ENCODE peak calls at places on chromosomes 13 and 19, in seven cellular contexts. R is neural progenitor cell, X is OCI-LY7, T is GM23248, P is GM23338, Y is SK-N-SH, Z is hepatocyte. B is an unnamed sample.
A peak's percentile ranks its signal among the peaks of the same experiment; 100 is the strongest.

GRCh38 chr19:20154636-20155035 is 12.4 kb upstream of the ZNF486 start:
- DNase-seq in T (no peak), X (no peak), R (no peak), Z (no peak), P (no peak), Y (no peak), B (no peak)

GRCh38 chr19:17107546-17108452 is 32.2 kb downstream of the MYO9B start:
- DNase-seq in Y (peak; percentile 57), Z (peak; percentile 91), X (no peak), T (peak; percentile 99), P (no peak), R (no peak), B (no peak)

GRCh38 chr13:28093871-28094270 is 6.5 kb downstream of the FLT3 start:
- DNase-seq in Z (no peak), X (no peak), Y (no peak), P (no peak), T (no peak), R (no peak), B (no peak)

GRCh38 chr13:90732049-90732448 is 615.4 kb upstream of the MIR17HG start:
- DNase-seq in T (no peak), Y (no peak), P (peak; percentile 57), R (peak; percentile 6), Z (no peak), X (no peak), B (no peak)

GRCh38 chr19:56101746-56102535 is 19.2 kb downstream of the ZNF787 start:
- DNase-seq in Z (no peak), Y (no peak), R (no peak), P (no peak), X (no peak), T (no peak), B (no peak)

GRCh38 chr13:36850790-36851438 is 31.9 kb downstream of the RFXAP start:
- DNase-seq in T (peak; percentile 26), Z (no peak), X (peak; percentile 29), Y (peak; percentile 24), P (peak; percentile 73), R (peak; percentile 41), B (no peak)

GRCh38 chr19:50427997-50428425 is 4.7 kb upstream of the MYBPC2 start:
- DNase-seq in T (peak; percentile 73), X (peak; percentile 39), Y (no peak), Z (peak; percentile 86), R (peak; percentile 57), P (peak; percentile 91), B (peak; percentile 25)

GRCh38 chr19:57992841-57993240 is 9.8 kb downstream of the ZNF606 start:
- DNase-seq in R (no peak), X (no peak), Z (no peak), P (no peak), T (no peak), Y (no peak), B (no peak)

GRCh38 chr13:65461590-65461989 is 1768.5 kb downstream of the PCDH9 start:
- DNase-seq in T (no peak), Y (no peak), P (peak; percentile 8), R (no peak), X (no peak), Z (no peak), B (no peak)

DNA sequence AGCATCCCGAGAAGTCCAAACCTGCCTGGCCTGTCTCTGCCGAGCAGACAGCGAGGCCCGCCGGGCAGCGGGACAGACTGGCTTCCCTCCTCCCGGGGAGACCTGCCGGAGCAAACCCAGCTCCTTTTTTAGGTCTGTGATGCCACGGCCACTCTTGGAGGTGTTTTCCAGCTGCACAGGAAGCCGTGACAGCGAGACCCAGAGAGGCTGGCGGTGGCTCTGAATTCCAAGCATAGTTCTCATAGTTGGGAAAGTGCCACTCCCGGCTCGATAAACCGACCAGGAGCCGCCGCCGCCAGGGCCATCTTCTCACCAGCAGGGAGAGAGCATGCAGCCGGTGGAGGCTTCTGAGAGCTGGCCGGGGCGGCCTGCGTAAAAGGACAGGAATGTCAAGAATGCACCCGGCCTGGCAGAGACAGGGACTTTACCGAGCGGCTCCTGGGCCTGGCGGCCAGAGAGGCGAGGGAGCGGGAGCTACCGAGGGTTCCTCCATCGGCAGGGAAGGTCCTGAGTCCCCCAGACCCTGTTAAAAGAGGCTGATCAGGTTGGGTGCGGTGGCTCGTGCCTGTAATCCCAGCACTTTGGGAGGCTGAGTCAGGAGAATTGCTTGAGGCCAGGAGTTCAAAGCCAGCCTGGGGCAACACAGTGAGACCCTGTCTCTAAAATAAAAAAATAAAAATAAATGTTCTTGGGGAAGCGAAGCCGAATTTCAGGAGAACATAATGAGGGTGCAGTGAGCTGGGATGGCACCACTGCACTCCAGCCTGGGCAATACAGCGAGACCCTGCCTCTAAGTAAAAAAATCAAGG is 64.9 kb downstream of the GADD45B start:
- DNase-seq in X (no peak), R (peak; percentile 98), Y (no peak), T (peak; percentile 100), P (peak; percentile 99), Z (peak; percentile 96), B (no peak)
- TF ChIP-seq EZH2phosphoT487 in X (no peak), R (no peak), Y (no peak), T (no peak), P (no peak), Z (no peak), B (no peak)

GRCh38 chr13:113208424-113209335 is at the start of gene PCID2:
- DNase-seq in Z (peak; percentile 96), P (peak; percentile 96), T (peak; percentile 96), R (peak; percentile 96), Y (peak; percentile 97), X (peak; percentile 88), B (peak; percentile 92)
- TF ChIP-seq EZH2phosphoT487 in Z (no peak), P (no peak), T (no peak), R (no peak), Y (no peak), X (no peak), B (no peak)

DNA sequence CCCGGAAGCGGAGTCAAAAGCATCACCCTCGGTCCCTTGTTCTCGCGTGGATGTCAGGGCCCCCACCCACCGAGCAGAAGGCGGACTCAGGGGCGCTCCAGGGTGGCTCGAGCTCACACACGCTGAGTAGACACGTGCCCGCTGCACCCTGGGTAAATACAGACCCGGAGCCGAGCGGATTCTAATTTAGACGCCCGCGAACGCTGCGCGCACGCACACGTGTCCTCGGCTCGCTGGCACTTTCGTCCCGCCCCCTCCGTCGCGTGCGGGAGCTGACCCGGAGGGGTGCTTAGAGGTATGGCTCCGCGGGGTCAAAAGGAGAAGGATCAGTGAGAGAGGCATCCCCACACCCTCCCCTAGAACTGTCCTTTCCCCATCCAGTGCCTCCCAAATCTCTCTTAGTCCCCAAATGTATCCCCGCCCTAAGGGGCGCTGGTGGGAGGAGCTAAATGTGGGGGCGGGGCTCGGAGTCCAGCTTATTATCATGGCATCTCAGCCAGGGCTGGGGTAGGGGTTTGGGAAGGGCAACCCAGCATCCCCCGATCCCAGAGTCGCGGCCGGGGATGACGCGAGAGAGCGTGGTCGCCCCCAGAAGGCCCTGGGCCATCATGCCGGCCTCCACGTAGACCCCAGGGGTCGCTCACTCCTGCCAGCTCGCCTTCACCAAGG is 451 bp upstream of the ICAM5 start:
- DNase-seq in Z (peak; percentile 68), T (peak; percentile 93), R (peak; percentile 73), P (peak; percentile 93), X (peak; percentile 89), Y (peak; percentile 68), B (peak; percentile 83)
- TF ChIP-seq EZH2phosphoT487 in Z (peak; percentile 54), T (no peak), R (no peak), P (no peak), X (no peak), Y (no peak), B (no peak)

GRCh38 chr13:86559915-86560314 is 760.7 kb upstream of the SLITRK6 start:
- DNase-seq in R (no peak), Z (no peak), T (no peak), Y (no peak), P (no peak), X (no peak), B (no peak)

GRCh38 chr13:86569119-86569518 is 769.9 kb upstream of the SLITRK6 start:
- DNase-seq in Z (no peak), T (peak; percentile 32), R (no peak), X (no peak), Y (no peak), P (no peak), B (no peak)

GRCh38 chr13:86567119-86567518 is 767.9 kb upstream of the SLITRK6 start:
- DNase-seq in Z (peak; percentile 8), P (peak; percentile 58), Y (peak; percentile 3), R (peak; percentile 36), X (peak; percentile 11), T (no peak), B (no peak)

GRCh38 chr13:86562876-86563275 is 763.7 kb upstream of the SLITRK6 start:
- DNase-seq in X (no peak), R (no peak), Z (no peak), P (no peak), Y (no peak), T (no peak), B (no peak)

DNA sequence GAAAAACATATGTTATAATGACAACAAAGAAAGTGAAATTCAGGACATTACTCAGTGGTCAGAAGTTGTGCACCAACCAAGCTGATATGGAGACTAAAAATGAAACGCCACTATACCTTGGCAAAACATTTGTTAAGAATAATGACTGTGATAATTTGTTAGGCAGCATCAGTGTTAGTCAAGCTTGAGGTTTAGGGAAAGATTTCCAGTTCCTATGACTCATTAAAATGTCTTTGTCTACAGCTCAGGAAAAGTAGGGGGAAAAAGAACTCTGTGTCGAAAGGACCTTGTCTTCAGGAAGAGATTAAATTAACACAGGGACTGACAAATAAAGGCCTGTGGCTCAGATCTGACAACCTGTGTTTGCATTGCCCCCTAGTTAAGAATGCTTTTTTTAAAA is 764.1 kb upstream of the SLITRK6 start:
- DNase-seq in X (no peak), P (no peak), T (peak; percentile 65), R (no peak), Z (no peak), Y (no peak), B (no peak)
- TF ChIP-seq EZH2phosphoT487 in X (no peak), P (no peak), T (no peak), R (no peak), Z (no peak), Y (no peak), B (no peak)

GRCh38 chr19:45156751-45157150 is 4.0 kb downstream of the NKPD1 start:
- DNase-seq in T (no peak), P (no peak), X (no peak), Y (no peak), R (no peak), Z (no peak), B (no peak)

GRCh38 chr19:45159204-45159970 is 1.4 kb downstream of the NKPD1 start:
- DNase-seq in Z (no peak), R (no peak), Y (no peak), X (no peak), T (no peak), P (no peak), B (no peak)

GRCh38 chr19:45156231-45156630 is 4.6 kb downstream of the NKPD1 start:
- DNase-seq in P (peak; percentile 54), Z (no peak), Y (no peak), X (no peak), R (peak; percentile 70), T (no peak), B (no peak)

GRCh38 chr19:45159971-45160324 is 834 bp downstream of the NKPD1 start:
- DNase-seq in Z (no peak), Y (no peak), T (no peak), X (no peak), R (no peak), P (no peak), B (no peak)

GRCh38 chr19:45158503-45159026 is 2.2 kb downstream of the NKPD1 start:
- DNase-seq in R (no peak), X (no peak), P (no peak), T (no peak), Z (no peak), Y (no peak), B (no peak)
- TF ChIP-seq EZH2phosphoT487 in R (no peak), X (no peak), P (no peak), T (no peak), Z (no peak), Y (no peak), B (no peak)

GRCh38 chr19:13861714-13862531 is 15.0 kb upstream of the NANOS3 start:
- DNase-seq in Y (peak; percentile 94), R (peak; percentile 88), P (peak; percentile 87), X (peak; percentile 76), Z (peak; percentile 94), T (peak; percentile 92), B (peak; percentile 75)
- TF ChIP-seq EZH2phosphoT487 in Y (no peak), R (no peak), P (no peak), X (no peak), Z (no peak), T (no peak), B (no peak)

B was measured in MM.1S.